ENCODE peak calls at places on chromosomes 1 and 21, in eight cellular contexts. I is effector CD8-positive, alpha-beta T cell; C is tibial artery; B is HCT116; Q is ACHN; K is activated CD4-positive, alpha-beta T cell treated with anti-CD3 and anti-CD28 coated beads, Interleukin-2, amount 10 ng/mL, durations not matched to agents 7 days and 5 days; T is GM04504; S is endothelial cell. D is an unnamed sample.

GRCh38 chr1:25065246-25066238 is 135.5 kb upstream of the RUNX3 start:
- DNase-seq in K (no peak), I (peak), C (no peak), T (peak), B (no peak), S (no peak), Q (no peak), D (no peak)

GRCh38 chr1:39115271-39116110 is 89.0 kb upstream of the MACF1 start:
- DNase-seq in C (no peak), K (no peak), S (no peak), I (no peak), T (no peak), Q (no peak), B (no peak), D (no peak)

GRCh38 chr21:14382486-14382834 is 486 bp downstream of the HSPA13 start:
- DNase-seq in Q (no peak), I (no peak), T (peak), B (no peak), K (peak), S (no peak), C (peak), D (no peak)

GRCh38 chr1:118902299-118903270 is 85.6 kb downstream of the TBX15 start:
- DNase-seq in C (no peak), B (no peak), S (no peak), T (peak), I (no peak), Q (peak), K (no peak), D (no peak)

GRCh38 chr1:24443241-24443656 is 27.6 kb downstream of the NIPAL3 start:
- DNase-seq in B (no peak), K (no peak), I (no peak), C (no peak), S (no peak), T (no peak), Q (no peak), D (no peak)

GRCh38 chr1:45244660-45245059 is 38.3 kb upstream of the ZSWIM5 start:
- DNase-seq in S (no peak), C (no peak), K (no peak), B (no peak), T (no peak), Q (no peak), I (no peak), D (no peak)

GRCh38 chr1:207866471-207867135 is 44.3 kb downstream of the CD34 start:
- DNase-seq in B (no peak), I (no peak), K (peak), S (no peak), C (peak), Q (no peak), T (no peak), D (no peak)

GRCh38 chr1:31632649-31633048 is 12.0 kb downstream of the PEF1 start:
- DNase-seq in Q (no peak), C (no peak), B (no peak), T (no peak), I (no peak), K (no peak), S (no peak), D (no peak)

GRCh38 chr21:22201669-22202068 is 1203.5 kb downstream of the NCAM2 start:
- DNase-seq in C (no peak), B (no peak), S (no peak), T (no peak), I (no peak), K (no peak), Q (no peak), D (no peak)

GRCh38 chr1:156248323-156248683 is 447 bp upstream of the PAQR6 start:
- DNase-seq in I (no peak), Q (no peak), S (no peak), C (no peak), T (no peak), K (no peak), B (no peak), D (no peak)

GRCh38 chr1:17248781-17249180 is at the start of gene PADI3:
- DNase-seq in S (no peak), Q (peak), I (no peak), C (no peak), B (no peak), K (no peak), T (no peak), D (no peak)

GRCh38 chr1:180192172-180192571 is 37.5 kb downstream of the QSOX1 start:
- DNase-seq in Q (no peak), S (no peak), K (no peak), B (no peak), C (no peak), I (no peak), T (no peak), D (no peak)

GRCh38 chr1:222730866-222731265 is 6.1 kb upstream of the FAM177B start:
- DNase-seq in S (no peak), K (no peak), I (no peak), Q (no peak), T (no peak), B (no peak), C (no peak), D (no peak)

GRCh38 chr1:19447550-19447949 is 37.8 kb downstream of the CAPZB start:
- DNase-seq in S (no peak), Q (no peak), I (no peak), K (no peak), T (no peak), B (no peak), C (no peak), D (no peak)

GRCh38 chr1:6045561-6045960 is at the start of gene KCNAB2:
- DNase-seq in K (no peak), T (no peak), I (no peak), Q (no peak), C (no peak), B (no peak), S (no peak), D (no peak)

GRCh38 chr1:215776336-215776735 is 209.2 kb downstream of the KCTD3 start:
- DNase-seq in I (no peak), S (no peak), K (no peak), Q (no peak), T (no peak), B (no peak), C (no peak), D (no peak)

GRCh38 chr1:31980835-31981782 is 32.6 kb upstream of the KHDRBS1 start:
- DNase-seq in C (no peak), S (no peak), K (no peak), Q (no peak), I (no peak), T (no peak), B (no peak), D (no peak)

GRCh38 chr1:197081117-197081753 is 14.2 kb upstream of the F13B start:
- DNase-seq in T (no peak), I (no peak), S (no peak), K (no peak), B (no peak), C (no peak), Q (no peak), D (no peak)

GRCh38 chr21:41369105-41369914 is 7.5 kb downstream of the MX2 start:
- DNase-seq in C (peak), B (no peak), T (no peak), S (peak), K (peak), I (peak), Q (no peak), D (no peak)

D was measured in iPS DF 19.7.